ENCODE peak calls at places on chromosomes 3 and 15, in ten cellular contexts. W is HTR-8/SVneo; C is foreskin fibroblast; K is stimulated activated CD8-positive, alpha-beta memory T cell treated with anti-CD3 and anti-CD28 coated beads, Interleukin-4, amount 100 ng/mL, for 24 hours; I is IMR-90; Y is GM06990; H is fibroblast of the aortic adventitia; V is HepG2; D is activated naive CD8-positive, alpha-beta T cell treated with anti-CD3 and anti-CD28 coated beads, Interleukin-2, amount 50 U/mL, for 24 hours; E is HEK293T. U is an unnamed sample.

GRCh38 chr15:90388462-90389182 is 580 bp downstream of the IQGAP1 start:
- DNase-seq in W (no peak), C (peak; percentile 82), K (peak; percentile 31), I (peak; percentile 41), Y (peak; percentile 76), H (peak; percentile 51), V (peak; percentile 17), D (peak; percentile 71), E (peak; percentile 46), U (peak; percentile 66)

GRCh38 chr15:25465835-25466234 is 27.0 kb upstream of the UBE3A start:
- DNase-seq in W (no peak), C (no peak), K (no peak), I (no peak), Y (no peak), H (no peak), V (no peak), D (no peak), E (no peak), U (no peak)

GRCh38 chr15:52738311-52738710 is 51.8 kb downstream of the ONECUT1 start:
- DNase-seq in W (no peak), C (peak; percentile 48), K (no peak), I (no peak), Y (no peak), H (peak; percentile 61), V (no peak), D (no peak), E (no peak), U (no peak)

GRCh38 chr3:24494616-24495333 is at the start of gene THRB:
- DNase-seq in W (no peak), C (peak; percentile 83), K (no peak), I (no peak), Y (peak; percentile 22), H (peak; percentile 22), V (peak; percentile 56), D (peak; percentile 19), E (peak; percentile 66), U (peak; percentile 21)

GRCh38 chr15:88533376-88533775 is 13.1 kb downstream of the DET1 start:
- DNase-seq in W (no peak), C (no peak), K (no peak), I (no peak), Y (no peak), H (no peak), V (no peak), D (no peak), E (no peak), U (no peak)

GRCh38 chr3:184472723-184473419 is 88.7 kb upstream of the EPHB3 start:
- DNase-seq in W (no peak), C (no peak), K (no peak), I (no peak), Y (no peak), H (no peak), V (no peak), D (peak; percentile 4), E (no peak), U (no peak)

GRCh38 chr15:36361351-36361870 is 218.0 kb upstream of the CDIN1 start:
- DNase-seq in W (no peak), C (peak; percentile 52), K (no peak), I (peak; percentile 77), Y (no peak), H (peak; percentile 23), V (no peak), D (no peak), E (no peak), U (no peak)

GRCh38 chr3:155382396-155383042 is 89.0 kb upstream of the STRIT1 start:
- DNase-seq in W (peak; percentile 59), C (peak; percentile 93), K (no peak), I (peak; percentile 42), Y (peak; percentile 18), H (peak; percentile 77), V (peak; percentile 53), D (peak; percentile 25), E (peak; percentile 76), U (peak; percentile 38)

GRCh38 chr3:128788268-128788869 is 62.4 kb downstream of the RAB7A start:
- DNase-seq in W (no peak), C (no peak), K (no peak), I (no peak), Y (no peak), H (no peak), V (no peak), D (peak; percentile 30), E (no peak), U (no peak)

GRCh38 chr3:129560931-129561594 is 18.1 kb downstream of the H1-8 start:
- DNase-seq in W (peak; percentile 84), C (peak; percentile 97), K (no peak), I (peak; percentile 76), Y (no peak), H (peak; percentile 84), V (no peak), D (no peak), E (no peak), U (no peak)